ENCODE peak calls at places on chromosomes 13 and 19, in nine cellular contexts. H, A, D, C, S, O, V, Y and G are unnamed samples.

GRCh38 chr13:87810391-87810801 is 139.2 kb downstream of the SLITRK5 start:
- DNase-seq in H (peak; percentile 58), A (no peak), D (no peak), C (no peak), S (no peak), O (no peak), V (no peak), Y (no peak), G (no peak)

GRCh38 chr13:35046587-35046986 is 104.5 kb downstream of the NBEA start:
- DNase-seq in H (no peak), A (no peak), D (no peak), C (no peak), S (no peak), O (no peak), V (no peak), Y (no peak), G (no peak)

GRCh38 chr13:91298060-91298459 is 49.4 kb upstream of the MIR17HG start:
- DNase-seq in H (no peak), A (no peak), D (no peak), C (no peak), S (no peak), O (no peak), V (no peak), Y (no peak), G (no peak)

GRCh38 chr13:78131811-78132210 is 213.2 kb upstream of the EDNRB start:
- DNase-seq in H (no peak), A (no peak), D (no peak), C (no peak), S (no peak), O (no peak), V (no peak), Y (no peak), G (no peak)

GRCh38 chr19:47749326-47749725 is 4.0 kb downstream of the NOP53 start:
- DNase-seq in H (no peak), A (no peak), D (no peak), C (no peak), S (no peak), O (no peak), V (no peak), Y (no peak), G (no peak)

GRCh38 chr13:35499131-35500051 is 22.9 kb upstream of the MAB21L1 start:
- DNase-seq in H (no peak), A (no peak), D (no peak), C (no peak), S (no peak), O (no peak), V (no peak), Y (no peak), G (peak; percentile 73)

GRCh38 chr13:41588899-41589298 is 131.5 kb downstream of the RGCC start:
- DNase-seq in H (no peak), A (no peak), D (no peak), C (no peak), S (peak; percentile 30), O (no peak), V (no peak), Y (no peak), G (no peak)

GRCh38 chr19:48192750-48193149 is 22.3 kb downstream of the ZSWIM9 start:
- DNase-seq in H (no peak), A (no peak), D (no peak), C (no peak), S (no peak), O (no peak), V (no peak), Y (no peak), G (no peak)

GRCh38 chr19:32401992-32402391 is 3.6 kb upstream of the DPY19L3 start:
- DNase-seq in H (no peak), A (no peak), D (no peak), C (no peak), S (no peak), O (no peak), V (no peak), Y (no peak), G (no peak)

GRCh38 chr19:15180451-15181390 is 20.1 kb downstream of the NOTCH3 start:
- DNase-seq in H (peak; percentile 68), A (no peak), D (no peak), C (no peak), S (no peak), O (no peak), V (no peak), Y (no peak), G (no peak)

GRCh38 chr19:6718741-6719539 is 1.5 kb downstream of the C3 start:
- DNase-seq in H (no peak), A (peak; percentile 32), D (no peak), C (no peak), S (no peak), O (no peak), V (no peak), Y (no peak), G (no peak)

GRCh38 chr19:8145969-8146368 is 3.4 kb downstream of the FBN3 start:
- DNase-seq in H (no peak), A (no peak), D (no peak), C (no peak), S (no peak), O (no peak), V (no peak), Y (no peak), G (no peak)

GRCh38 chr13:40026174-40026585 is 370.7 kb downstream of the COG6 start:
- DNase-seq in H (no peak), A (no peak), D (peak; percentile 54), C (no peak), S (no peak), O (no peak), V (peak; percentile 2), Y (peak; percentile 24), G (no peak)

GRCh38 chr13:111937763-111938375 is 129.1 kb upstream of the SOX1 start:
- DNase-seq in H (peak; percentile 38), A (no peak), D (no peak), C (no peak), S (no peak), O (no peak), V (no peak), Y (no peak), G (no peak)

GRCh38 chr19:52689804-52690394 is 44.9 kb downstream of the ZNF611 start:
- DNase-seq in H (peak; percentile 67), A (peak; percentile 4), D (peak; percentile 8), C (peak; percentile 30), S (no peak), O (peak; percentile 25), V (peak; percentile 18), Y (peak; percentile 7), G (no peak)

GRCh38 chr13:75486146-75486545 is 4.2 kb upstream of the TBC1D4 start:
- DNase-seq in H (no peak), A (no peak), D (no peak), C (no peak), S (no peak), O (no peak), V (no peak), Y (no peak), G (no peak)

GRCh38 chr19:10861118-10861651 is 10.2 kb upstream of the CARM1 start:
- DNase-seq in H (peak; percentile 61), A (no peak), D (no peak), C (no peak), S (no peak), O (no peak), V (no peak), Y (no peak), G (no peak)

GRCh38 chr19:56133858-56134654 is 7.0 kb upstream of the ZNF444 start:
- DNase-seq in H (no peak), A (no peak), D (no peak), C (no peak), S (no peak), O (no peak), V (no peak), Y (no peak), G (peak; percentile 56)

GRCh38 chr13:41658057-41658642 is 200.8 kb downstream of the RGCC start:
- DNase-seq in H (no peak), A (no peak), D (no peak), C (no peak), S (no peak), O (no peak), V (no peak), Y (no peak), G (no peak)

GRCh38 chr19:4933528-4933927 is 24.2 kb downstream of the UHRF1 start:
- DNase-seq in H (no peak), A (no peak), D (no peak), C (no peak), S (no peak), O (no peak), V (no peak), Y (no peak), G (no peak)

GRCh38 chr19:48844472-48844871 is 8.2 kb upstream of the HSD17B14 start:
- DNase-seq in H (no peak), A (no peak), D (no peak), C (no peak), S (no peak), O (no peak), V (no peak), Y (no peak), G (no peak)